ENCODE peak calls at places on chromosomes 16 and 17, in four cellular contexts. A, Q, U and D are unnamed samples.

GRCh38 chr17:73192894-73193701 is at the start of gene COG1:
- DNase-seq in A (peak; percentile 93), U (no peak), Q (peak; percentile 100), D (peak; percentile 82)

GRCh38 chr16:85988306-85988705 is 89.3 kb downstream of the IRF8 start:
- DNase-seq in A (no peak), U (peak; percentile 71), Q (no peak), D (no peak)

GRCh38 chr16:4803479-4804243 is 1.2 kb upstream of the ROGDI start:
- DNase-seq in Q (no peak), U (no peak), A (peak; percentile 51), D (no peak)

GRCh38 chr17:977163-977562 is 2.4 kb downstream of the NXN start:
- DNase-seq in U (no peak), A (no peak), Q (no peak), D (no peak)

GRCh38 chr17:45783593-45784292 is 377 bp upstream of the CRHR1 start:
- DNase-seq in A (peak; percentile 12), U (no peak), Q (peak; percentile 87), D (peak; percentile 75)

GRCh38 chr16:4261557-4262172 is 11.2 kb downstream of the TFAP4 start:
- DNase-seq in Q (peak; percentile 78), A (peak; percentile 78), U (no peak), D (peak; percentile 90)

GRCh38 chr17:77829871-77830799 is 128.4 kb upstream of the TNRC6C start:
- DNase-seq in A (peak; percentile 67), Q (peak; percentile 47), U (no peak), D (no peak)

GRCh38 chr17:77527836-77528505 is 387.2 kb downstream of the SEC14L1 start:
- DNase-seq in U (no peak), A (no peak), Q (peak; percentile 76), D (no peak)

GRCh38 chr17:64354824-64355535 is 35.7 kb downstream of the PECAM1 start:
- DNase-seq in A (no peak), U (no peak), Q (no peak), D (no peak)

GRCh38 chr16:84282533-84282932 is 12.1 kb upstream of the WFDC1 start:
- DNase-seq in A (no peak), U (no peak), Q (no peak), D (no peak)

GRCh38 chr16:22977294-22977697 is 163.3 kb downstream of the HS3ST2 start:
- DNase-seq in A (peak; percentile 6), U (no peak), Q (no peak), D (no peak)

GRCh38 chr17:66724581-66725341 is 110.2 kb upstream of the CACNG5 start:
- DNase-seq in A (no peak), U (no peak), Q (no peak), D (no peak)

GRCh38 chr16:24318670-24319069 is 62.5 kb downstream of the CACNG3 start:
- DNase-seq in Q (no peak), A (no peak), U (no peak), D (peak; percentile 58)

GRCh38 chr16:70697601-70698170 is 11.8 kb upstream of the MTSS2 start:
- DNase-seq in U (no peak), A (no peak), Q (no peak), D (no peak)

GRCh38 chr16:89922884-89923639 is at the start of gene TUBB3:
- DNase-seq in U (no peak), Q (peak; percentile 97), A (peak; percentile 90), D (peak; percentile 85)

GRCh38 chr16:674968-675883 is at the start of gene RHBDL1:
- DNase-seq in A (peak; percentile 90), Q (peak; percentile 80), U (no peak), D (peak; percentile 60)

DNA sequence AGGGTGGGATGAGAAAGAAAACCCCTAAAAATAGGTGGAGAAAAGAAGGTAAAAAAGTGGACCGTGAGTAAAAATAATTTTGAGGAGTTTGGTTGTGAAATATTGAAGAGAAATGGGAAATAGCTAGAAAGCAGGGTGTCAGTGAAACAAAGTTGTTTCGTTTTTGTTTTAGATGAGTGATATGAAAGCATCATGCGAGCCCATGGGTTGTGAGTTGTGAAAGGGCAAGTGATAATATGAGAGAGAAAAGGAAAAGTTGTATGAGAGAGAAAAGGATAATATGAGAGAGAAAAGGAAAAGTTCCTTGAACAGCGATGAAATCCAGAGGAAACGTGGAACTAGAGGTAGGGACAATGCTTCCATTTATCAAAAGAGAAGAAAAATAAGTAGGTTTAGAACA is 7.3 kb upstream of the SMIM36 start:
- DNase-seq in A (no peak), Q (no peak), U (no peak), D (no peak)
- TF ChIP-seq USF1 in A (no peak), Q (no peak), U (no peak), D (no peak)

DNA sequence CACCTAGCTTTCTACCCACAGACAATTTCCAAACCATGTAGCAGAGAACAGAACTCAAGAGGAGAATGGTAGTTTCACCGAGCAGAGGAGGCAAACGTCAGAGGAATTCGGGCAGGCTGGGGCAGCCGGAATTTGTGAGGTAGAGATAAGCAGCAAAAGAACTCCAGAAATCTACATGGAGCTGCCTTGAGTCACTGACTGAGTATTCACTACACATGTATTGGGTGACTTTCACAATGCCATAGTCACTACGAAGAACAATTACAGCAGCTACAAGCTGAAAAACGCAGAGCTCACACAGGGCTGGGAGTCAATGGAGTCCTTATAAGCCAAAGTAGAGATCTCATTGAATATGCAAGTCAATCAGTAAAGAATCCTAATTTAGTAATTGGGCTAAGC is 13.4 kb downstream of the CMC2 start:
- DNase-seq in A (peak; percentile 87), Q (no peak), U (no peak), D (no peak)
- TF ChIP-seq USF1 in A (no peak), Q (no peak), U (no peak), D (no peak)

DNA sequence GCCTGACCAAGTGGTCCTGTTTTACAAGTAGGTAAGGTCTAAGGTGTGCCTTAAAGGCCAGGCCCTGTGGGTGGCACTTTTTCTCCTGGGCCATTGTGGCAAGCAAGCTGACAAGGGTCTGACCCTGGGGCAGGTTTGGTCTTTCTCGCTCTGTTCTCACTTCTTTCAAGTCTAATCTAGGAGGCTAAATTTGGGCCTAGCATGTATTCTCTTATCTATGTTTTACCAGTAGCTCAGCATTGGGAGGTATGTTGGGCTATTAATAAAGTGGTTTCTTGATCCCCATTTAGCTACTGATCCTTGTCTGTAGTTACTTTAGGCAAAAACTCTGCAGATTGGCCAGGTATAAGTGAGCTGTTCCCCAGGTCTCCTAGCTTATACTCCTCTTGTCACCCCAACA is 77.7 kb downstream of the DNAH3 start:
- DNase-seq in A (no peak), Q (no peak), U (no peak), D (no peak)
- TF ChIP-seq USF1 in A (no peak), Q (no peak), U (no peak), D (no peak)

GRCh38 chr17:80681215-80681614 is 136.6 kb downstream of the RPTOR start:
- DNase-seq in A (no peak), U (no peak), Q (no peak), D (no peak)
- TF ChIP-seq USF1 in A (no peak), U (no peak), Q (no peak), D (no peak)

GRCh38 chr17:71522383-71522782 is 598.4 kb upstream of the SOX9 start:
- DNase-seq in U (no peak), Q (no peak), A (no peak), D (no peak)
- TF ChIP-seq USF1 in U (no peak), Q (no peak), A (no peak), D (no peak)

DNA sequence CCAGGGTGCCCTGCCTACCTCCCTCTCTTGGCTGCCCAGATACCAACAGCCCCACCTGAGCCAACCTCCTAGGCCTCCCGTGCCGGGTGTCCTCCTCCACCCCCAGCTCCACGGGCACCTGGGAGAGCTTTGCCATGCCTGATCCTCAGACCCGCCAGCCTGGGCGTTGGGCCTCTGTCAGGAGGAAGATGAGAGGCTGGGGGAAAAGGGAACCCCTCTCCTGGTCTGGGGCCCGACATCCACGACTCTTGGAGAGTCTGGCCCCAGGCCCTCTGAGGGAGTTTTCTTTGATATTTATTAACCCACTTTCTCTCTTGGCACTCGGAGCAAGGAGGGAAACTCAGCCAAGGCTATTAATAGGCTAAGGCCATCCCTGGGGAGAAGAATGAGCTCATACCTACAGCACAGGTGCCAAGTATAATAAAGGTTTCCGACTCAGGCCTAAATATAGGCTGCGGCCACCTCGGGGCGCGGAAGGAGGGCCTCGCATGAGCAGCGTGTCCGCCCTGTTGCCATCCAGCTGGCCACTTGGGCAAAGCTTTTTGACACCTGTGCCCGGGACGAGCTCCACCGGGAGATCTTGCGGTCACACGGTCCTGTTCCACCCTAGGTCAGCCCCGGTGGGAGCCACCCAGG is 232.2 kb downstream of the ENGASE start:
- DNase-seq in U (no peak), Q (no peak), A (no peak), D (no peak)
- TF ChIP-seq USF1 in U (no peak), Q (no peak), A (no peak), D (no peak)

DNA sequence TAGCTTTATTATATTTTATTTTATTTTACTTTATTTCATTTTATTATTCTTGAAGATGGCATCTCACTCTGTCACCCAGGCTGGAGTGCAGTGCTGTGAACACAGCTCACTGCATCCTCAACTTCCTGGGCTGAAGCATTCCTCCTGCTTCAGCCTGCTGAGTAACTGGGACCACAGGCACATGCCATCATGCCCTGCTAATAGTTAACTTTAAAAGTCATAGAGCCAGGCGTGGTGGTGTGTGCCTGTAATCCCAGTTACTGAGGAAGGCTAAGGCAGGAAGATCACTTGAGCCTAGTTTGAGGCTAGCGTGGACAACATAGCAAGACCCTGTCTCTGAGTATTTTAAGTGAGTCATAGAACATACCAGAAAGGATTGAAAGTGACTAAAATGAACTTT is 38.7 kb downstream of the ESRP2 start:
- DNase-seq in A (no peak), Q (no peak), U (no peak), D (no peak)
- TF ChIP-seq USF1 in A (no peak), Q (no peak), U (no peak), D (no peak)

GRCh38 chr16:83115491-83116232 is 488.9 kb downstream of the CDH13 start:
- DNase-seq in Q (no peak), U (no peak), A (no peak), D (no peak)

GRCh38 chr16:83118365-83118764 is 491.6 kb downstream of the CDH13 start:
- DNase-seq in U (no peak), Q (no peak), A (no peak), D (no peak)

GRCh38 chr16:83117810-83118209 is 491.0 kb downstream of the CDH13 start:
- DNase-seq in A (no peak), Q (no peak), U (no peak), D (no peak)

GRCh38 chr16:83113811-83114210 is 487.0 kb downstream of the CDH13 start:
- DNase-seq in Q (no peak), U (no peak), A (no peak), D (no peak)

DNA sequence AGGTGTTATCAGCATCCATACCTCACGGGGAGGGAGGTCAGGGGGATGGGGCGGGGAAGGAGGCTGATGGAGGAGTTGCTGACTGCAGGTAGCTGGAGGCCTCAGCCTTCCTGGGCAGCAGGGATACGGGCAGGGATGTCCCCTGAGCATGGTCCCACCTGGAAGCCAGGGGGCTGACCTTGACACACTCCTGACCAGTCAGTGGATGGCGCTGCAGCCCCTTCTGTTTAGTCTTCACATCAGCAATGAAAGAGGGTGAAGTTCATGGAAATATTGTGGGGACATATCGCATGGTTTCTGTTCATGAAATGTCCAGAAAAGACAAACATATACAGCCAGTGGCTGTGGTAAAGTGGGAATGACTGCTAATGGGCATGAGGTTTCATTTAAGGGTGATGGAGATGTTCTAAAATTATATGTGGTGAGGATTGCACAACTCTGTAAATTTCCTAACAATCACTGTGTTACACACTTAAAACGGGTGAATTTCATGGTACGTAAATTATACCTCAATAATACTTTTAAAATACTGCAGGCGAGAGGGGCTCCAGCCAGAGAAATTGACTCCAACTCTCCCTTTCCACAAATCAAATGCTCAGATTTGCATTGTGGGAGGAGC is 489.6 kb downstream of the CDH13 start:
- DNase-seq in U (no peak), Q (no peak), A (no peak), D (peak; percentile 39)
- TF ChIP-seq USF1 in U (no peak), Q (no peak), A (no peak), D (no peak)

GRCh38 chr17:75081611-75082540 is 5.9 kb upstream of the SLC16A5 start:
- DNase-seq in U (no peak), Q (no peak), A (no peak), D (no peak)
- TF ChIP-seq USF1 in U (no peak), Q (no peak), A (no peak), D (no peak)